ENCODE peak calls at places on chromosomes 2 and 18, in nine cellular contexts. Z is HepG2, T is GM23338, R is A549, Q is HCT116, O is GM12878, J is K562, H is SK-N-SH, V is Panc1. U is an unnamed sample.
A peak's percentile ranks its signal among the peaks of the same experiment; 100 is the strongest.

GRCh38 chr2:106537047-106537446 is 49.9 kb downstream of the CD8B2 start:
- DNase-seq in Q (no peak), J (no peak), H (no peak), V (no peak), T (no peak), O (peak; percentile 7), Z (no peak), R (no peak), U (peak; percentile 52)

GRCh38 chr2:240064898-240065297 is 11.6 kb upstream of the OR6B3 start:
- DNase-seq in H (no peak), T (no peak), Q (no peak), V (no peak), J (no peak), R (no peak), O (no peak), Z (no peak), U (no peak)

GRCh38 chr18:3209859-3210569 is 9.8 kb downstream of the MYOM1 start:
- DNase-seq in V (no peak), R (no peak), O (peak; percentile 20), Q (no peak), H (no peak), Z (no peak), T (no peak), J (no peak), U (no peak)

GRCh38 chr2:60530660-60531276 is 22.7 kb downstream of the BCL11A start:
- DNase-seq in Z (peak; percentile 84), R (no peak), H (peak; percentile 72), V (no peak), J (peak; percentile 64), Q (no peak), T (peak; percentile 47), O (no peak), U (peak; percentile 90)

GRCh38 chr2:141820893-141821292 is 309.9 kb downstream of the LRP1B start:
- DNase-seq in V (no peak), J (no peak), Z (no peak), H (no peak), Q (no peak), T (peak; percentile 63), R (no peak), O (no peak), U (no peak)

GRCh38 chr2:162012565-162012869 is 61.5 kb downstream of the DPP4 start:
- DNase-seq in O (no peak), R (no peak), V (no peak), T (no peak), J (no peak), Q (no peak), Z (no peak), H (no peak), U (no peak)

GRCh38 chr2:180663016-180663471 is 317.4 kb upstream of the UBE2E3 start:
- DNase-seq in J (no peak), T (no peak), V (no peak), Q (no peak), R (no peak), O (no peak), H (no peak), Z (no peak), U (no peak)

GRCh38 chr18:47191956-47192355 is 15.8 kb upstream of the IER3IP1 start:
- DNase-seq in Z (peak; percentile 32), H (no peak), Q (no peak), T (no peak), V (no peak), O (no peak), R (no peak), J (no peak), U (no peak)

GRCh38 chr2:153055182-153055581 is 336.8 kb downstream of the ARL6IP6 start:
- DNase-seq in H (no peak), T (no peak), V (no peak), O (no peak), Q (no peak), R (no peak), Z (no peak), J (no peak), U (no peak)

GRCh38 chr2:218323526-218324472 is 31.5 kb upstream of the TMBIM1 start:
- DNase-seq in J (no peak), O (no peak), H (no peak), R (peak; percentile 13), Q (no peak), Z (peak; percentile 66), T (peak; percentile 81), V (no peak), U (peak; percentile 38)

GRCh38 chr2:37896319-37896718 is 28.8 kb upstream of the RMDN2 start:
- DNase-seq in T (peak; percentile 61), J (peak; percentile 18), R (no peak), V (no peak), Q (no peak), Z (peak; percentile 56), O (no peak), H (peak; percentile 33), U (no peak)

GRCh38 chr2:79670198-79670597 is 157.3 kb downstream of the CTNNA2 start:
- DNase-seq in O (no peak), Z (peak; percentile 48), J (peak; percentile 2), Q (no peak), R (peak; percentile 14), T (peak; percentile 79), V (no peak), H (no peak), U (no peak)

GRCh38 chr18:36441872-36442271 is 144.4 kb downstream of the FHOD3 start:
- DNase-seq in R (no peak), T (no peak), V (no peak), J (no peak), Z (no peak), Q (no peak), O (no peak), H (no peak), U (no peak)

GRCh38 chr18:70671889-70672551 is 383.2 kb downstream of the SOCS6 start:
- DNase-seq in Z (no peak), R (no peak), H (no peak), J (no peak), T (no peak), O (no peak), Q (no peak), V (no peak), U (no peak)

GRCh38 chr2:25817630-25818029 is 60.7 kb downstream of the ASXL2 start:
- DNase-seq in R (no peak), H (no peak), V (no peak), Z (no peak), Q (no peak), T (no peak), O (peak; percentile 38), J (no peak), U (no peak)

GRCh38 chr2:73984203-73984921 is at the start of gene TET3:
- DNase-seq in O (no peak), Q (no peak), Z (no peak), V (no peak), R (no peak), H (peak; percentile 91), T (peak; percentile 58), J (peak; percentile 67), U (no peak)

GRCh38 chr2:240992572-240993291 is 5.7 kb upstream of the SNED1 start:
- DNase-seq in R (no peak), H (no peak), O (no peak), Q (no peak), V (no peak), Z (no peak), J (peak; percentile 20), T (no peak), U (no peak)

GRCh38 chr2:227474406-227474805 is 2.5 kb downstream of the AGFG1 start:
- DNase-seq in O (no peak), J (no peak), R (no peak), Q (no peak), H (no peak), T (no peak), Z (no peak), V (no peak), U (no peak)
- H3K4me3 ChIP-seq in O (peak overlapping the region; percentile 83), J (no peak overlapping the region), R (peak overlapping the region; percentile 89), Q (no peak overlapping the region), H (no peak overlapping the region), T (peak overlapping the region; percentile 85), Z (peak overlapping the region; percentile 2), V (no peak overlapping the region), U (no peak overlapping the region)

GRCh38 chr2:43192939-43193651 is 33.3 kb downstream of the ZFP36L2 start:
- DNase-seq in J (no peak), O (no peak), Q (no peak), Z (peak; percentile 37), V (no peak), R (no peak), H (no peak), T (no peak), U (no peak)
- H3K27ac ChIP-seq in J (peak overlapping the region; percentile 80), O (no peak overlapping the region), Q (no peak overlapping the region), Z (peak overlapping the region; percentile 95), V (no peak overlapping the region), R (peak overlapping the region; percentile 93), H (no peak overlapping the region), T (no peak overlapping the region), U (peak overlapping the region; percentile 62)

GRCh38 chr2:194289712-194290346 is 1367.2 kb upstream of the SLC39A10 start:
- DNase-seq in T (peak; percentile 31), V (no peak), Q (no peak), J (no peak), H (no peak), O (no peak), Z (no peak), R (no peak), U (no peak)
- TF ChIP-seq REST in T (no peak), V (no peak), Q (no peak), J (no peak), H (no peak), O (no peak), Z (no peak), R (no peak), U (no peak)

GRCh38 chr18:24006731-24007308 is 7.7 kb upstream of the TTC39C start:
- DNase-seq in T (no peak), H (no peak), Z (no peak), V (no peak), O (no peak), R (no peak), Q (no peak), J (no peak), U (no peak)

GRCh38 chr18:24011095-24011917 is 3.2 kb upstream of the TTC39C start:
- DNase-seq in R (no peak), H (no peak), T (no peak), J (no peak), Z (no peak), Q (no peak), O (no peak), V (no peak), U (no peak)

GRCh38 chr18:24010673-24011072 is 3.9 kb upstream of the TTC39C start:
- DNase-seq in R (no peak), T (peak; percentile 24), H (no peak), Z (no peak), O (no peak), Q (no peak), V (no peak), J (no peak), U (no peak)

GRCh38 chr18:24009246-24009645 is 5.3 kb upstream of the TTC39C start:
- DNase-seq in T (no peak), Z (no peak), H (no peak), R (no peak), V (no peak), O (no peak), J (no peak), Q (no peak), U (no peak)

DNA sequence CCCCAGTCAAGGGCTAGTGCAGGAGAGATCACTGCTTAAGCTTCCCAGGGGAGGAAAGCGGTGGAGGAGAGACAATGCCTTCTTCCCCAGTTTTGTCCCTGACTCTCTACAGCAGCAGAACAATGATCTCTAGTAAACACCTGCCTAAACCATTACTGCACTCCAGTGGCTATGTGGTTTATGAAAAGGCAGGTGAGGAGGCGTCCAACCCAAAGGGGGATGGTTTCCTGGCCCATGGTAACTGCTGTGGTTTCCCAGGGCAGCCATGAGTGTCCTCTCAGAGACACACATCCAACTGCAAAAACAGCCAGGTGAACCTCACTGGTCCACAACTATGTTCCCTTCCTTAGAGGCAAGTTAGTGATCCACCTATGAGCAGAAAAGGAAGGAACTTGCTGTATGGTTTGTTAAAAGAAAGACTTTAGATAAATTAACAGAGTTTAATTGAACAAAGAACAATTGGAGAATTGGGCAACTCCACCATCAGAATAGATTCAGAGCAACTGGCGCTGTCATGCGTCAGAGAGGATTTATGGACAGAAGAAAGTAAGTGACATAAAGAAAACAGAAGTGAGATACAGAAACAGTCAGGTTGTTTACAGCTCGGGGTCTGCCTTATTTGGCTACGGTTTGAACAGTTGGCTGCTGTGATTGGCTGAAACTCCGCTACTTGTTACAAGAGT is 4.8 kb upstream of the TTC39C start:
- DNase-seq in Q (no peak), J (no peak), H (no peak), V (no peak), Z (no peak), O (peak; percentile 74), R (no peak), T (no peak), U (no peak)
- H3K4me3 ChIP-seq in Q (no peak overlapping the region), J (no peak overlapping the region), H (no peak overlapping the region), V (no peak overlapping the region), Z (no peak overlapping the region), O (peak overlapping the region; percentile 29), R (no peak overlapping the region), T (no peak overlapping the region), U (no peak overlapping the region)

U was measured in HL-60.